ENCODE peak calls at places on chromosomes 7 and 10, in nine cellular contexts. One of them, this sample, is unnamed.

GRCh38 chr7:113998934-113999333 is 80.1 kb upstream of the PPP1R3A start:
- DNase-seq in T-helper 17 cell: no peak
- DNase-seq in choroid plexus epithelial cell: no peak
- DNase-seq in EH: no peak
- DNase-seq in iris pigment epithelial cell: no peak
- DNase-seq in prostate gland: no peak
- DNase-seq in nephron progenitor cell: no peak
- DNase-seq in GM20000: no peak
- DNase-seq in effector memory CD8-positive, alpha-beta T cell: no peak
- DNase-seq in this sample: no peak

GRCh38 chr10:77925795-77926565 is 575 bp downstream of the DLG5 start:
- DNase-seq in T-helper 17 cell: no peak
- DNase-seq in choroid plexus epithelial cell: peak
- DNase-seq in EH: peak
- DNase-seq in iris pigment epithelial cell: peak
- DNase-seq in prostate gland: peak
- DNase-seq in nephron progenitor cell: peak
- DNase-seq in GM20000: peak
- DNase-seq in effector memory CD8-positive, alpha-beta T cell: peak
- DNase-seq in this sample: peak

GRCh38 chr10:12730809-12731519 is 270.5 kb downstream of the CCDC3 start:
- DNase-seq in T-helper 17 cell: no peak
- DNase-seq in choroid plexus epithelial cell: no peak
- DNase-seq in EH: no peak
- DNase-seq in iris pigment epithelial cell: no peak
- DNase-seq in prostate gland: no peak
- DNase-seq in nephron progenitor cell: no peak
- DNase-seq in GM20000: peak
- DNase-seq in effector memory CD8-positive, alpha-beta T cell: no peak
- DNase-seq in this sample: no peak

GRCh38 chr7:155011081-155011480 is 8.2 kb upstream of the PAXIP1 start:
- DNase-seq in T-helper 17 cell: no peak
- DNase-seq in choroid plexus epithelial cell: peak
- DNase-seq in EH: peak
- DNase-seq in iris pigment epithelial cell: no peak
- DNase-seq in prostate gland: no peak
- DNase-seq in nephron progenitor cell: no peak
- DNase-seq in GM20000: no peak
- DNase-seq in effector memory CD8-positive, alpha-beta T cell: no peak
- DNase-seq in this sample: no peak

GRCh38 chr7:30596043-30596641 is 1.5 kb downstream of the GARS1 start:
- DNase-seq in T-helper 17 cell: no peak
- DNase-seq in choroid plexus epithelial cell: peak
- DNase-seq in EH: peak
- DNase-seq in iris pigment epithelial cell: peak
- DNase-seq in prostate gland: no peak
- DNase-seq in nephron progenitor cell: peak
- DNase-seq in GM20000: peak
- DNase-seq in effector memory CD8-positive, alpha-beta T cell: no peak
- DNase-seq in this sample: peak

GRCh38 chr10:91140995-91141549 is 79.4 kb upstream of the PCGF5 start:
- DNase-seq in T-helper 17 cell: no peak
- DNase-seq in choroid plexus epithelial cell: no peak
- DNase-seq in EH: no peak
- DNase-seq in iris pigment epithelial cell: no peak
- DNase-seq in prostate gland: no peak
- DNase-seq in nephron progenitor cell: no peak
- DNase-seq in GM20000: no peak
- DNase-seq in effector memory CD8-positive, alpha-beta T cell: no peak
- DNase-seq in this sample: no peak

GRCh38 chr10:132532784-132533560 is 4.6 kb upstream of the INPP5A start:
- DNase-seq in T-helper 17 cell: no peak
- DNase-seq in choroid plexus epithelial cell: peak
- DNase-seq in EH: peak
- DNase-seq in iris pigment epithelial cell: peak
- DNase-seq in prostate gland: no peak
- DNase-seq in nephron progenitor cell: peak
- DNase-seq in GM20000: no peak
- DNase-seq in effector memory CD8-positive, alpha-beta T cell: no peak
- DNase-seq in this sample: no peak

GRCh38 chr7:921071-921461 is 33.4 kb downstream of the ADAP1 start:
- DNase-seq in T-helper 17 cell: no peak
- DNase-seq in choroid plexus epithelial cell: no peak
- DNase-seq in EH: no peak
- DNase-seq in iris pigment epithelial cell: no peak
- DNase-seq in prostate gland: no peak
- DNase-seq in nephron progenitor cell: no peak
- DNase-seq in GM20000: no peak
- DNase-seq in effector memory CD8-positive, alpha-beta T cell: no peak
- DNase-seq in this sample: no peak

GRCh38 chr7:73901823-73902597 is 41.1 kb downstream of the TMEM270 start:
- DNase-seq in T-helper 17 cell: no peak
- DNase-seq in choroid plexus epithelial cell: no peak
- DNase-seq in EH: peak
- DNase-seq in iris pigment epithelial cell: no peak
- DNase-seq in prostate gland: no peak
- DNase-seq in nephron progenitor cell: no peak
- DNase-seq in GM20000: no peak
- DNase-seq in effector memory CD8-positive, alpha-beta T cell: no peak
- DNase-seq in this sample: no peak

GRCh38 chr10:60286436-60287023 is 103.1 kb downstream of the ANK3 start:
- DNase-seq in T-helper 17 cell: no peak
- DNase-seq in choroid plexus epithelial cell: no peak
- DNase-seq in EH: peak
- DNase-seq in iris pigment epithelial cell: peak
- DNase-seq in prostate gland: no peak
- DNase-seq in nephron progenitor cell: no peak
- DNase-seq in GM20000: no peak
- DNase-seq in effector memory CD8-positive, alpha-beta T cell: no peak
- DNase-seq in this sample: no peak

GRCh38 chr7:311131-311680 is 21.2 kb downstream of the FOXL3 start:
- DNase-seq in T-helper 17 cell: no peak
- DNase-seq in choroid plexus epithelial cell: no peak
- DNase-seq in EH: no peak
- DNase-seq in iris pigment epithelial cell: no peak
- DNase-seq in prostate gland: no peak
- DNase-seq in nephron progenitor cell: no peak
- DNase-seq in GM20000: no peak
- DNase-seq in effector memory CD8-positive, alpha-beta T cell: no peak
- DNase-seq in this sample: peak

GRCh38 chr7:111312966-111313365 is 222.0 kb downstream of the LRRN3 start:
- DNase-seq in T-helper 17 cell: no peak
- DNase-seq in choroid plexus epithelial cell: peak
- DNase-seq in EH: peak
- DNase-seq in iris pigment epithelial cell: peak
- DNase-seq in prostate gland: no peak
- DNase-seq in nephron progenitor cell: no peak
- DNase-seq in GM20000: no peak
- DNase-seq in effector memory CD8-positive, alpha-beta T cell: no peak
- DNase-seq in this sample: no peak

GRCh38 chr7:28662236-28662635 is 249.9 kb downstream of the CREB5 start:
- DNase-seq in T-helper 17 cell: no peak
- DNase-seq in choroid plexus epithelial cell: no peak
- DNase-seq in EH: no peak
- DNase-seq in iris pigment epithelial cell: no peak
- DNase-seq in prostate gland: no peak
- DNase-seq in nephron progenitor cell: no peak
- DNase-seq in GM20000: peak
- DNase-seq in effector memory CD8-positive, alpha-beta T cell: no peak
- DNase-seq in this sample: no peak

GRCh38 chr10:22010973-22011408 is 7.5 kb upstream of the DNAJC1 start:
- DNase-seq in T-helper 17 cell: no peak
- DNase-seq in choroid plexus epithelial cell: peak
- DNase-seq in EH: peak
- DNase-seq in iris pigment epithelial cell: no peak
- DNase-seq in prostate gland: no peak
- DNase-seq in nephron progenitor cell: no peak
- DNase-seq in GM20000: no peak
- DNase-seq in effector memory CD8-positive, alpha-beta T cell: no peak
- DNase-seq in this sample: no peak

GRCh38 chr7:114856625-114857024 is 65.3 kb upstream of the MDFIC start:
- DNase-seq in T-helper 17 cell: no peak
- DNase-seq in choroid plexus epithelial cell: no peak
- DNase-seq in EH: peak
- DNase-seq in iris pigment epithelial cell: no peak
- DNase-seq in prostate gland: no peak
- DNase-seq in nephron progenitor cell: no peak
- DNase-seq in GM20000: no peak
- DNase-seq in effector memory CD8-positive, alpha-beta T cell: no peak
- DNase-seq in this sample: no peak

GRCh38 chr10:46254467-46254866 is 32.3 kb upstream of the ANTXRL start:
- DNase-seq in T-helper 17 cell: no peak
- DNase-seq in choroid plexus epithelial cell: no peak
- DNase-seq in EH: no peak
- DNase-seq in iris pigment epithelial cell: no peak
- DNase-seq in prostate gland: no peak
- DNase-seq in nephron progenitor cell: no peak
- DNase-seq in GM20000: no peak
- DNase-seq in effector memory CD8-positive, alpha-beta T cell: no peak
- DNase-seq in this sample: no peak

GRCh38 chr7:130758429-130759056 is 24.5 kb upstream of the KLF14 start:
- DNase-seq in T-helper 17 cell: no peak
- DNase-seq in choroid plexus epithelial cell: peak
- DNase-seq in EH: peak
- DNase-seq in iris pigment epithelial cell: peak
- DNase-seq in prostate gland: no peak
- DNase-seq in nephron progenitor cell: no peak
- DNase-seq in GM20000: peak
- DNase-seq in effector memory CD8-positive, alpha-beta T cell: no peak
- DNase-seq in this sample: no peak

GRCh38 chr7:13860734-13861133 is 128.7 kb downstream of the ETV1 start:
- DNase-seq in T-helper 17 cell: no peak
- DNase-seq in choroid plexus epithelial cell: no peak
- DNase-seq in EH: no peak
- DNase-seq in iris pigment epithelial cell: peak
- DNase-seq in prostate gland: no peak
- DNase-seq in nephron progenitor cell: no peak
- DNase-seq in GM20000: no peak
- DNase-seq in effector memory CD8-positive, alpha-beta T cell: no peak
- DNase-seq in this sample: no peak

GRCh38 chr10:61786728-61787127 is 114.8 kb upstream of the ARID5B start:
- DNase-seq in T-helper 17 cell: no peak
- DNase-seq in choroid plexus epithelial cell: peak
- DNase-seq in EH: peak
- DNase-seq in iris pigment epithelial cell: peak
- DNase-seq in prostate gland: peak
- DNase-seq in nephron progenitor cell: no peak
- DNase-seq in GM20000: peak
- DNase-seq in effector memory CD8-positive, alpha-beta T cell: no peak
- DNase-seq in this sample: no peak

GRCh38 chr7:4842302-4843064 is 19.3 kb downstream of the PAPOLB start:
- DNase-seq in T-helper 17 cell: no peak
- DNase-seq in choroid plexus epithelial cell: no peak
- DNase-seq in EH: no peak
- DNase-seq in iris pigment epithelial cell: no peak
- DNase-seq in prostate gland: no peak
- DNase-seq in nephron progenitor cell: no peak
- DNase-seq in GM20000: no peak
- DNase-seq in effector memory CD8-positive, alpha-beta T cell: no peak
- DNase-seq in this sample: no peak

GRCh38 chr10:11023009-11023408 is 5.3 kb downstream of the CELF2 start:
- DNase-seq in T-helper 17 cell: no peak
- DNase-seq in choroid plexus epithelial cell: no peak
- DNase-seq in EH: no peak
- DNase-seq in iris pigment epithelial cell: no peak
- DNase-seq in prostate gland: no peak
- DNase-seq in nephron progenitor cell: no peak
- DNase-seq in GM20000: no peak
- DNase-seq in effector memory CD8-positive, alpha-beta T cell: no peak
- DNase-seq in this sample: no peak

GRCh38 chr7:156162451-156162850 is 350.2 kb upstream of the SHH start:
- DNase-seq in T-helper 17 cell: no peak
- DNase-seq in choroid plexus epithelial cell: no peak
- DNase-seq in EH: no peak
- DNase-seq in iris pigment epithelial cell: no peak
- DNase-seq in prostate gland: no peak
- DNase-seq in nephron progenitor cell: no peak
- DNase-seq in GM20000: no peak
- DNase-seq in effector memory CD8-positive, alpha-beta T cell: no peak
- DNase-seq in this sample: no peak

GRCh38 chr7:105826143-105826542 is 50.3 kb downstream of the ATXN7L1 start:
- DNase-seq in T-helper 17 cell: no peak
- DNase-seq in choroid plexus epithelial cell: peak
- DNase-seq in EH: peak
- DNase-seq in iris pigment epithelial cell: peak
- DNase-seq in prostate gland: peak
- DNase-seq in nephron progenitor cell: no peak
- DNase-seq in GM20000: no peak
- DNase-seq in effector memory CD8-positive, alpha-beta T cell: no peak
- DNase-seq in this sample: no peak

GRCh38 chr7:76997381-76998262 is 34.5 kb downstream of the SPDYE17 start:
- DNase-seq in T-helper 17 cell: no peak
- DNase-seq in choroid plexus epithelial cell: no peak
- DNase-seq in EH: no peak
- DNase-seq in iris pigment epithelial cell: peak
- DNase-seq in prostate gland: no peak
- DNase-seq in nephron progenitor cell: no peak
- DNase-seq in GM20000: peak
- DNase-seq in effector memory CD8-positive, alpha-beta T cell: no peak
- DNase-seq in this sample: no peak

GRCh38 chr7:117072620-117073118 is 119.4 kb downstream of the ST7 start:
- DNase-seq in T-helper 17 cell: no peak
- DNase-seq in choroid plexus epithelial cell: peak
- DNase-seq in EH: peak
- DNase-seq in iris pigment epithelial cell: peak
- DNase-seq in prostate gland: peak
- DNase-seq in nephron progenitor cell: no peak
- DNase-seq in GM20000: no peak
- DNase-seq in effector memory CD8-positive, alpha-beta T cell: no peak
- DNase-seq in this sample: no peak

GRCh38 chr10:94240901-94241300 is 121.8 kb downstream of the NOC3L start:
- DNase-seq in T-helper 17 cell: no peak
- DNase-seq in choroid plexus epithelial cell: no peak
- DNase-seq in EH: no peak
- DNase-seq in iris pigment epithelial cell: peak
- DNase-seq in prostate gland: no peak
- DNase-seq in nephron progenitor cell: no peak
- DNase-seq in GM20000: no peak
- DNase-seq in effector memory CD8-positive, alpha-beta T cell: no peak
- DNase-seq in this sample: no peak

GRCh38 chr10:127024655-127025054 is 119.4 kb downstream of the DOCK1 start:
- DNase-seq in T-helper 17 cell: no peak
- DNase-seq in choroid plexus epithelial cell: no peak
- DNase-seq in EH: peak
- DNase-seq in iris pigment epithelial cell: no peak
- DNase-seq in prostate gland: peak
- DNase-seq in nephron progenitor cell: no peak
- DNase-seq in GM20000: no peak
- DNase-seq in effector memory CD8-positive, alpha-beta T cell: no peak
- DNase-seq in this sample: no peak

This sample was measured in WERI-Rb-1.